ENCODE peak calls at places on chromosomes 13 and 19, in six cellular contexts. A is stimulated activated CD8-positive, alpha-beta memory T cell treated with anti-CD3 and anti-CD28 coated beads, Interleukin-4, amount 100 ng/mL, for 4 hours; X is osteocyte; T is anterior cingulate cortex; Z is stimulated activated CD4-positive, alpha-beta T cell treated with anti-CD3 and anti-CD28 coated beads, Interleukin-2, amount 100 ng/mL, for 48 hours; B is nephron progenitor cell. H is an unnamed sample.

GRCh38 chr13:26503826-26504594 is 53.5 kb upstream of the WASF3 start:
- DNase-seq in A (no peak), X (no peak), T (no peak), Z (no peak), B (no peak), H (no peak)

GRCh38 chr19:28067882-28068281 is 1145.1 kb downstream of the UQCRFS1 start:
- DNase-seq in A (no peak), X (no peak), T (no peak), Z (no peak), B (no peak), H (no peak)

GRCh38 chr13:30978981-30979956 is 46.8 kb downstream of the TEX26 start:
- DNase-seq in A (peak; percentile 14), X (peak; percentile 79), T (no peak), Z (peak; percentile 47), B (peak; percentile 64), H (no peak)

GRCh38 chr13:64369121-64369520 is 2861.0 kb downstream of the PCDH9 start:
- DNase-seq in A (no peak), X (no peak), T (no peak), Z (no peak), B (no peak), H (no peak)

GRCh38 chr19:18020212-18021067 is 12.5 kb downstream of the ARRDC2 start:
- DNase-seq in A (no peak), X (no peak), T (peak; percentile 85), Z (no peak), B (no peak), H (no peak)

GRCh38 chr13:99321709-99322108 is 14.5 kb upstream of the GPR183 start:
- DNase-seq in A (no peak), X (no peak), T (no peak), Z (no peak), B (no peak), H (no peak)

GRCh38 chr13:60407095-60407494 is 10.1 kb downstream of the TDRD3 start:
- DNase-seq in A (no peak), X (no peak), T (no peak), Z (no peak), B (no peak), H (no peak)

GRCh38 chr13:34207872-34208271 is 389.9 kb downstream of the RFC3 start:
- DNase-seq in A (no peak), X (no peak), T (no peak), Z (no peak), B (no peak), H (no peak)

GRCh38 chr19:41403181-41403970 is 5.8 kb downstream of the BCKDHA start:
- DNase-seq in A (no peak), X (no peak), T (no peak), Z (no peak), B (no peak), H (no peak)

GRCh38 chr19:16160943-16161560 is 12.3 kb downstream of the CIB3 start:
- DNase-seq in A (no peak), X (no peak), T (no peak), Z (peak; percentile 29), B (no peak), H (no peak)

GRCh38 chr13:100987993-100988392 is 313.4 kb upstream of the TMTC4 start:
- DNase-seq in A (no peak), X (no peak), T (peak; percentile 4), Z (no peak), B (no peak), H (no peak)

GRCh38 chr19:51691122-51692064 is 1.7 kb upstream of the SPACA6 start:
- DNase-seq in A (no peak), X (peak; percentile 68), T (no peak), Z (no peak), B (peak; percentile 18), H (no peak)

GRCh38 chr19:11092181-11092538 is 2.9 kb downstream of the LDLR start:
- DNase-seq in A (no peak), X (no peak), T (no peak), Z (no peak), B (no peak), H (no peak)

GRCh38 chr19:5200844-5201243 is 139.8 kb downstream of the PTPRS start:
- DNase-seq in A (no peak), X (no peak), T (no peak), Z (no peak), B (no peak), H (no peak)

GRCh38 chr19:7746903-7747884 is at the start of gene CD209:
- DNase-seq in A (no peak), X (no peak), T (no peak), Z (no peak), B (no peak), H (no peak)

GRCh38 chr19:39320948-39321831 is 527 bp upstream of the LRFN1 start:
- DNase-seq in A (no peak), X (no peak), T (no peak), Z (no peak), B (peak; percentile 69), H (no peak)

GRCh38 chr19:35248310-35249145 is at the start of gene LSR:
- DNase-seq in A (peak; percentile 29), X (peak; percentile 82), T (no peak), Z (peak; percentile 54), B (peak; percentile 75), H (no peak)

GRCh38 chr19:5932146-5932545 is 18.1 kb downstream of the CAPS start:
- DNase-seq in A (no peak), X (no peak), T (no peak), Z (no peak), B (no peak), H (no peak)

GRCh38 chr13:80989241-80989640 is 648.3 kb upstream of the SPRY2 start:
- DNase-seq in A (no peak), X (no peak), T (no peak), Z (no peak), B (no peak), H (no peak)

GRCh38 chr19:45322311-45322710 is 364 bp downstream of the CKM start:
- DNase-seq in A (no peak), X (no peak), T (no peak), Z (no peak), B (no peak), H (no peak)

GRCh38 chr13:114019367-114019766 is 45.5 kb upstream of the C13orf46 start:
- DNase-seq in A (no peak), X (no peak), T (no peak), Z (peak; percentile 40), B (peak; percentile 57), H (no peak)

GRCh38 chr13:33480561-33480960 is 195.0 kb upstream of the STARD13 start:
- DNase-seq in A (no peak), X (no peak), T (no peak), Z (no peak), B (no peak), H (no peak)

GRCh38 chr19:40398417-40399056 is 8.6 kb upstream of the HIPK4 start:
- DNase-seq in A (peak; percentile 24), X (no peak), T (no peak), Z (peak; percentile 51), B (peak; percentile 56), H (no peak)

GRCh38 chr13:30510091-30510490 is 44.4 kb upstream of the HMGB1 start:
- DNase-seq in A (no peak), X (no peak), T (no peak), Z (no peak), B (no peak), H (no peak)

GRCh38 chr19:46639356-46640061 is 3.5 kb upstream of the GNG8 start:
- DNase-seq in A (no peak), X (peak; percentile 87), T (no peak), Z (no peak), B (peak; percentile 71), H (no peak)

GRCh38 chr19:16328824-16329482 is 4.3 kb downstream of the KLF2 start:
- DNase-seq in A (no peak), X (no peak), T (no peak), Z (no peak), B (no peak), H (no peak)

GRCh38 chr19:53792721-53793433 is 31.2 kb downstream of the NLRP12 start:
- DNase-seq in A (peak; percentile 50), X (peak; percentile 88), T (peak; percentile 65), Z (peak; percentile 68), B (peak; percentile 87), H (no peak)

GRCh38 chr19:32692727-32693061 is 1.1 kb downstream of the NUDT19 start:
- DNase-seq in A (no peak), X (no peak), T (no peak), Z (no peak), B (no peak), H (no peak)

GRCh38 chr13:110001622-110002275 is 215.4 kb upstream of the IRS2 start:
- DNase-seq in A (no peak), X (no peak), T (no peak), Z (no peak), B (no peak), H (no peak)

GRCh38 chr13:59043016-59043415 is 1120.7 kb downstream of the DIAPH3 start:
- DNase-seq in A (no peak), X (no peak), T (no peak), Z (no peak), B (no peak), H (no peak)

GRCh38 chr19:56301886-56302620 is 12.6 kb downstream of the ZSCAN5A start:
- DNase-seq in A (no peak), X (no peak), T (no peak), Z (no peak), B (no peak), H (no peak)

GRCh38 chr19:27657271-27658051 is 1555.5 kb downstream of the UQCRFS1 start:
- DNase-seq in A (no peak), X (peak; percentile 40), T (no peak), Z (no peak), B (no peak), H (no peak)

GRCh38 chr13:88908896-88909535 is 1237.8 kb downstream of the SLITRK5 start:
- DNase-seq in A (no peak), X (no peak), T (no peak), Z (no peak), B (no peak), H (no peak)

GRCh38 chr13:29713841-29714240 is 118.4 kb upstream of the SLC7A1 start:
- DNase-seq in A (no peak), X (no peak), T (no peak), Z (no peak), B (no peak), H (no peak)

GRCh38 chr13:33637978-33638743 is 179.8 kb upstream of the RFC3 start:
- DNase-seq in A (no peak), X (no peak), T (no peak), Z (no peak), B (no peak), H (no peak)

GRCh38 chr13:48831248-48831647 is 144.5 kb upstream of the FNDC3A start:
- DNase-seq in A (no peak), X (no peak), T (no peak), Z (no peak), B (no peak), H (no peak)

GRCh38 chr19:4208385-4209094 is 20.8 kb upstream of the EBI3 start:
- DNase-seq in A (no peak), X (no peak), T (no peak), Z (no peak), B (no peak), H (no peak)

GRCh38 chr19:44548736-44549135 is 19.3 kb upstream of the CEACAM20 start:
- DNase-seq in A (no peak), X (peak; percentile 65), T (no peak), Z (no peak), B (no peak), H (no peak)

GRCh38 chr13:55439450-55439849 is 1701.3 kb upstream of the PRR20A start:
- DNase-seq in A (no peak), X (no peak), T (no peak), Z (no peak), B (no peak), H (no peak)

GRCh38 chr19:6062274-6062673 is 48.0 kb downstream of the RFX2 start:
- DNase-seq in A (no peak), X (peak; percentile 56), T (no peak), Z (no peak), B (no peak), H (peak; percentile 41)